ENCODE peak calls at places on chromosomes 3 and 15, in four cellular contexts. B, T, N and L are unnamed samples.

GRCh38 chr3:193861036-193861435 is 268.0 kb downstream of the OPA1 start:
- DNase-seq in B (no peak), T (no peak), N (no peak), L (no peak)

GRCh38 chr3:27758083-27758482 is 36.0 kb upstream of the EOMES start:
- DNase-seq in B (no peak), T (peak; percentile 71), N (no peak), L (no peak)

GRCh38 chr15:56428821-56429458 is 36.0 kb downstream of the MNS1 start:
- DNase-seq in B (peak; percentile 8), T (peak; percentile 39), N (peak; percentile 7), L (peak; percentile 49)

GRCh38 chr15:45132844-45133560 is 3.2 kb downstream of the DUOX1 start:
- DNase-seq in B (no peak), T (no peak), N (no peak), L (no peak)

GRCh38 chr15:35874260-35874905 is 328.4 kb upstream of the DPH6 start:
- DNase-seq in B (no peak), T (peak; percentile 93), N (no peak), L (peak; percentile 44)

GRCh38 chr15:57183614-57184344 is 192.5 kb upstream of the CGNL1 start:
- DNase-seq in B (no peak), T (peak; percentile 69), N (no peak), L (no peak)

GRCh38 chr3:23750573-23751484 is 54.9 kb upstream of the UBE2E1 start:
- DNase-seq in B (no peak), T (no peak), N (no peak), L (no peak)

GRCh38 chr3:78728406-78729145 is 1039.2 kb downstream of the ROBO1 start:
- DNase-seq in B (no peak), T (peak; percentile 56), N (no peak), L (no peak)

GRCh38 chr3:50617096-50617791 is at the start of gene MAPKAPK3:
- DNase-seq in B (no peak), T (no peak), N (no peak), L (peak; percentile 27)

GRCh38 chr3:43621406-43621973 is 321 bp downstream of the ANO10 start:
- DNase-seq in B (peak; percentile 17), T (no peak), N (no peak), L (no peak)

GRCh38 chr15:101320501-101321052 is 25.5 kb upstream of the SNRPA1 start:
- DNase-seq in B (no peak), T (peak; percentile 51), N (no peak), L (peak; percentile 29)

GRCh38 chr3:77055841-77056341 is 16.0 kb downstream of the ROBO2 start:
- DNase-seq in B (no peak), T (peak; percentile 16), N (no peak), L (no peak)

GRCh38 chr3:113291572-113291971 is 80.2 kb downstream of the BOC start:
- DNase-seq in B (no peak), T (no peak), N (no peak), L (no peak)

GRCh38 chr3:143307613-143308183 is 188.1 kb downstream of the CHST2 start:
- DNase-seq in B (peak; percentile 85), T (peak; percentile 76), N (peak; percentile 31), L (peak; percentile 81)

GRCh38 chr3:122941233-122942206 is 86.0 kb downstream of the SEMA5B start:
- DNase-seq in B (no peak), T (no peak), N (no peak), L (no peak)

GRCh38 chr3:197730200-197730599 is 6.5 kb downstream of the RUBCN start:
- DNase-seq in B (no peak), T (peak; percentile 82), N (no peak), L (no peak)

GRCh38 chr3:49794431-49794830 is 5.2 kb downstream of the CDHR4 start:
- DNase-seq in B (no peak), T (no peak), N (no peak), L (no peak)

GRCh38 chr3:66763294-66763693 is 234.8 kb upstream of the KBTBD8 start:
- DNase-seq in B (no peak), T (peak; percentile 90), N (no peak), L (no peak)

GRCh38 chr3:126811530-126811929 is 107.5 kb downstream of the CHCHD6 start:
- DNase-seq in B (no peak), T (peak; percentile 51), N (no peak), L (no peak)

GRCh38 chr3:30625541-30626438 is 19.4 kb downstream of the TGFBR2 start:
- DNase-seq in B (no peak), T (peak; percentile 88), N (no peak), L (peak; percentile 64)

GRCh38 chr3:31106204-31106603 is 211.7 kb upstream of the GADL1 start:
- DNase-seq in B (no peak), T (peak; percentile 74), N (no peak), L (no peak)

GRCh38 chr3:151724846-151725562 is 8.7 kb upstream of the AADACL2 start:
- DNase-seq in B (no peak), T (peak; percentile 42), N (no peak), L (no peak)

GRCh38 chr3:159128628-159129027 is 326.8 kb downstream of the MFSD1 start:
- DNase-seq in B (no peak), T (no peak), N (no peak), L (peak; percentile 64)

GRCh38 chr3:5389057-5389456 is 201.6 kb downstream of the EDEM1 start:
- DNase-seq in B (no peak), T (no peak), N (no peak), L (no peak)

GRCh38 chr3:125271127-125271526 is 58.6 kb upstream of the SLC12A8 start:
- DNase-seq in B (no peak), T (no peak), N (no peak), L (no peak)

DNA sequence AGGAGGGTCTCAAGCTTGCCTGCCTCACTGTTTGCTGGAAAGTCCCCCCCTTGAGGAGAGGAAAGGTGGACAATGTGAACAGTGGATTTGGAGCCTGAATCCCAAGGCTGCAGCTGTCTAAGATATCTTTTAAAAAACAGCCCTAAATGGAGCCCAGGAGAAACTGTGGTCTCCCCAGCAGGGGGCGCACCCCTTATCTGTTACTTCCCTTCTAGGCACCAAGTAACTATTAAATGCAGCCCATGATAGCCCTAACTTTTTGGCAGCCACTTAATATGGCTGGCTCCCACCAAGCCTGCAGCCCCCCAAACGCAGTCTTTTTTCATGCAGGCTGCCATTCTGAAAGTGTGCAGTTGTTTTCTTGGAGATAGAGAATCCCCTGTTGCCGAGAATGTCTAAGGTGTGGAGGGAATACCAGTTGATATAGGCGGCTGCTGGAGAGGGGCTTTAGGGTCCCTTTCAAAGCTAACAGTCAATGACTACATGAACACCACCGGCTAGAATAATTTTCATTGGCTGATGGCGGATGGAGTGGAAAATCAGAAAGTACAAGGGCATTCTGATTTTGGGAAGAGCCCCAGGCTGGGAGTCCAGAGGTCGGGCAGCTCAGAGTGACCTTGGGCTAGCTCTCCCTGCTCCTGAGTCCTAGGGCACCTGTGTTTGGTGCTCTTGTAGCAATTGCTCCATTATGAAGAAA is 1.3 kb downstream of the RHCG start:
- DNase-seq in B (peak; percentile 45), T (no peak), N (no peak), L (no peak)
- TF ChIP-seq FOS in B (no peak), T (no peak), N (no peak), L (no peak)

GRCh38 chr15:98121514-98121913 is 161.0 kb downstream of the ARRDC4 start:
- DNase-seq in B (no peak), T (no peak), N (no peak), L (no peak)
- TF ChIP-seq FOS in B (no peak), T (no peak), N (no peak), L (no peak)

DNA sequence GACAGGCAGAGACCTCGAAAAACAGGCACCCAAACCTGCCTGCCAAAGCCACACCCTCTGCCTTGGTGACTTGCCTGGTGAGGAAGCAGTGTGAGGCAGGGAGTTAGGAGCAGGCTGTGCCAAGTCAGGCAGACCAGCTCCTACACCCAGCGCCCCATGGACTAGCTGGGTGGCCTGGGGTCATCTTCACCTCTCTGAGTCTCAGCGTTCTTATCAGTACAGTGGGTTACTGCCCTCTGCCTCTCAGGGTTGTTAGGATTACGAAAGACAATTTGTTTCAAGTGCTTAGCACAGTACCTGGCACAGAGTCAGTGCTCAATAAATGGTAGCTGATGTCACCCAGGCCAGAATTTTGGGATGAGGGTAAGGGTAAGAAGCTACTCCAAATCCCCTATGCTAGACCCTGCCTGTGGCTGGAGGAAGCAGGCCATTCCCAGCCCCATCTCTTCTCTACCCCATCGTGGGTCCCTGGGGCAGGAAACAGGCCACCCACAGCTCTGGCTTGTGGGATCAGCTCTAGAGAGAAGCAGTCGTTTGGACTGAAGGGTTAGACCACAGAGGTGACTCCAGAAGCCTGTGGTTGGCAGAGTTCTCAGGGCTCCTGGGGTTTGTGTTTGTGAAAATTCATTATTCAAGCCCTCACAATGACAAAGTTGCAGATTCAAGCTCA is 10.1 kb downstream of the SLC51B start:
- DNase-seq in B (no peak), T (peak; percentile 45), N (no peak), L (no peak)
- TF ChIP-seq FOS in B (no peak), T (no peak), N (no peak), L (no peak)

GRCh38 chr3:8996681-8997121 is 33.4 kb upstream of the RAD18 start:
- DNase-seq in B (no peak), T (peak; percentile 39), N (no peak), L (peak; percentile 7)
- TF ChIP-seq FOS in B (no peak), T (no peak), N (no peak), L (no peak)

GRCh38 chr3:195066441-195066841 is 204.5 kb downstream of the XXYLT1 start:
- DNase-seq in B (no peak), T (no peak), N (no peak), L (no peak)
- TF ChIP-seq FOS in B (no peak), T (no peak), N (no peak), L (no peak)

DNA sequence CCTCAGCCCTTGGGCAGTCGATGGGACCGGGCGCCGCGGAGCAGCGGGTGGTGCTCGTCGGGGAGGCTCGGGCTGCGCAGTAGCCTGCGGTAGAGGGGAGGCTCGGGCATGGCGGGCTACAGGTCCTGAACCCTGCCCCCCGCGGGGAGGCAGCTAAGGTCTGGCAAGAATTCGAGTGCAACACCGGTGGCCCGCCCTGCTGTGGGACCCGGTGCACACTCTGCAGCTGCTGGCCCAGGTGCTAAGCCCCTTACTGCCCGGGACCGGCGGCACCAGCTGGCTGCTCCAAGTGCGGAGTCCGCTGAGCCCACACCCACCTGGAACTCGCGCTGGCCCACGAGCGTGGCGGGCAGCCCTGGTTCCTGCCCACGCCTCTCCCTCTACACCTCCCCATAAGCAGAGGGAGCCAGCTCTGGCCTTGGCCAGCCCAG is 377.7 kb upstream of the RBMS3 start:
- DNase-seq in B (no peak), T (no peak), N (no peak), L (no peak)
- TF ChIP-seq FOS in B (no peak), T (no peak), N (no peak), L (no peak)

GRCh38 chr3:15443826-15444524 is 16.6 kb downstream of the EAF1 start:
- DNase-seq in B (no peak), T (peak; percentile 25), N (no peak), L (no peak)
- TF ChIP-seq FOS in B (no peak), T (no peak), N (no peak), L (no peak)